ENCODE peak calls at places on chromosomes 4 and X, in ten cellular contexts. O is upper lobe of right lung, Y is SK-N-SH, I is HFF-Myc, G is DND-41, H is ovary, B is psoas muscle, T is Panc1, V is A673, F is Caco-2. J is an unnamed sample.

GRCh38 chr4:111154924-111155323 is 532.0 kb upstream of the PITX2 start:
- DNase-seq in T (no peak), F (no peak), V (no peak), B (peak), H (no peak), O (no peak), G (no peak), I (no peak), Y (no peak), J (no peak)

GRCh38 chrX:1262369-1262768 is 6.2 kb upstream of the CSF2RA start:
- DNase-seq in V (no peak), Y (no peak), T (no peak), G (no peak), H (no peak), O (no peak), B (no peak), I (no peak), F (no peak), J (no peak)

GRCh38 chr4:17646693-17647092 is 32.3 kb downstream of the MED28 start:
- DNase-seq in H (no peak), I (no peak), Y (no peak), O (no peak), G (no peak), T (no peak), B (no peak), V (no peak), F (no peak), J (no peak)

GRCh38 chr4:63563288-63564014 is 845.8 kb downstream of the TECRL start:
- DNase-seq in I (no peak), T (no peak), H (no peak), B (no peak), F (no peak), G (no peak), V (no peak), Y (no peak), O (no peak), J (no peak)

GRCh38 chr4:30721353-30722091 is 1.4 kb downstream of the PCDH7 start:
- DNase-seq in I (no peak), F (no peak), Y (peak), H (peak), B (peak), G (no peak), O (peak), T (no peak), V (peak), J (no peak)

GRCh38 chrX:87727615-87728014 is 210.0 kb downstream of the KLHL4 start:
- DNase-seq in V (no peak), G (no peak), H (no peak), B (no peak), I (no peak), T (no peak), Y (no peak), O (no peak), F (no peak), J (no peak)

GRCh38 chr4:61202638-61203495 is 2.7 kb downstream of the ADGRL3 start:
- DNase-seq in T (no peak), I (no peak), H (no peak), B (no peak), Y (peak), O (no peak), F (no peak), V (no peak), G (no peak), J (no peak)

GRCh38 chrX:50470103-50471031 is at the start of gene DGKK:
- DNase-seq in I (no peak), B (no peak), Y (peak), T (no peak), V (peak), G (no peak), F (peak), O (peak), H (no peak), J (no peak)

GRCh38 chrX:63918611-63919010 is 133.6 kb upstream of the ARHGEF9 start:
- DNase-seq in Y (no peak), V (no peak), B (no peak), H (no peak), O (no peak), T (no peak), I (no peak), F (no peak), G (no peak), J (peak)

GRCh38 chr4:52477191-52477590 is 181.9 kb downstream of the USP46 start:
- DNase-seq in G (no peak), O (no peak), H (no peak), Y (peak), I (no peak), V (no peak), T (no peak), F (no peak), B (no peak), J (no peak)

GRCh38 chr4:142406051-142406549 is 440.0 kb downstream of the INPP4B start:
- DNase-seq in G (peak), O (no peak), T (no peak), F (no peak), V (no peak), Y (no peak), H (no peak), B (no peak), I (no peak), J (peak)

GRCh38 chr4:74109894-74110605 is 11.1 kb upstream of the CXCL2 start:
- DNase-seq in O (no peak), H (no peak), F (no peak), I (no peak), T (no peak), V (no peak), Y (no peak), G (no peak), B (no peak), J (no peak)

GRCh38 chr4:113810906-113811305 is 49.4 kb upstream of the CAMK2D start:
- DNase-seq in F (no peak), I (no peak), V (no peak), O (no peak), H (no peak), Y (no peak), B (no peak), T (no peak), G (no peak), J (no peak)

GRCh38 chrX:153597351-153597750 is 1.6 kb downstream of the CCNQ start:
- DNase-seq in G (no peak), Y (no peak), T (no peak), F (no peak), I (no peak), H (no peak), O (no peak), V (no peak), B (no peak), J (no peak)

GRCh38 chr4:7197910-7198309 is 5.6 kb downstream of the SORCS2 start:
- DNase-seq in V (no peak), G (no peak), Y (peak), B (no peak), T (no peak), I (no peak), F (no peak), H (no peak), O (peak), J (no peak)

GRCh38 chr4:173486714-173487392 is 43.2 kb downstream of the HAND2 start:
- DNase-seq in O (no peak), Y (no peak), F (no peak), T (no peak), I (no peak), V (peak), G (no peak), H (no peak), B (no peak), J (no peak)

GRCh38 chr4:41169256-41169655 is 45.1 kb downstream of the APBB2 start:
- DNase-seq in I (no peak), T (no peak), O (no peak), B (no peak), H (no peak), Y (no peak), V (no peak), G (no peak), F (no peak), J (no peak)

GRCh38 chr4:185773419-185773818 is 38.6 kb downstream of the SORBS2 start:
- DNase-seq in O (peak), H (no peak), G (no peak), T (no peak), I (no peak), V (no peak), Y (no peak), F (no peak), B (no peak), J (no peak)

GRCh38 chrX:133794151-133794550 is 191.2 kb downstream of the GPC3 start:
- DNase-seq in Y (no peak), F (no peak), V (no peak), T (no peak), I (no peak), O (no peak), B (no peak), H (no peak), G (no peak), J (no peak)

GRCh38 chr4:168880087-168880675 is 129.9 kb downstream of the CBR4 start:
- DNase-seq in T (no peak), G (no peak), F (no peak), O (no peak), V (no peak), Y (no peak), B (no peak), H (no peak), I (no peak), J (no peak)

GRCh38 chr4:37763164-37763444 is 63.4 kb upstream of the PGM2 start:
- DNase-seq in B (no peak), V (no peak), G (no peak), F (no peak), T (no peak), I (no peak), O (no peak), H (no peak), Y (no peak), J (no peak)

GRCh38 chr4:61540944-61541343 is 340.8 kb downstream of the ADGRL3 start:
- DNase-seq in B (no peak), F (peak), I (no peak), Y (no peak), O (no peak), T (no peak), V (no peak), H (no peak), G (no peak), J (no peak)

GRCh38 chrX:118218940-118219339 is 102.3 kb upstream of the KLHL13 start:
- DNase-seq in V (no peak), T (no peak), F (no peak), Y (no peak), O (no peak), H (no peak), B (no peak), I (no peak), G (no peak), J (no peak)

GRCh38 chr4:8915201-8916200 is 43.9 kb upstream of the HMX1 start:
- DNase-seq in H (peak), Y (peak), I (no peak), T (no peak), F (peak), O (peak), V (no peak), G (no peak), B (peak), J (no peak)

GRCh38 chr4:26105815-26106699 is 192.0 kb downstream of the SMIM20 start:
- DNase-seq in G (no peak), Y (no peak), I (no peak), O (no peak), B (no peak), V (peak), H (no peak), F (no peak), T (no peak), J (no peak)

GRCh38 chr4:138301536-138301935 is 59.4 kb upstream of the SLC7A11 start:
- DNase-seq in O (no peak), I (no peak), H (no peak), G (no peak), F (no peak), V (no peak), Y (no peak), B (no peak), T (no peak), J (no peak)

GRCh38 chrX:26851981-26852380 is 611.2 kb downstream of the PPP4R3C start:
- DNase-seq in I (no peak), F (no peak), G (no peak), O (no peak), H (no peak), V (no peak), B (no peak), Y (no peak), T (no peak), J (no peak)

GRCh38 chrX:124005220-124005619 is 43.7 kb downstream of the STAG2 start:
- DNase-seq in T (no peak), G (no peak), V (no peak), O (no peak), Y (no peak), F (no peak), I (no peak), B (no peak), H (no peak), J (no peak)

GRCh38 chrX:14032383-14032782 is 2.7 kb upstream of the GEMIN8 start:
- DNase-seq in O (no peak), B (no peak), G (peak), Y (peak), V (peak), I (no peak), T (no peak), F (peak), H (peak), J (peak)

GRCh38 chrX:72125331-72126047 is 6.2 kb downstream of the RTL5 start:
- DNase-seq in V (no peak), F (no peak), B (no peak), H (no peak), O (no peak), T (no peak), Y (no peak), I (no peak), G (no peak), J (no peak)

GRCh38 chr4:39062499-39062898 is 467 bp downstream of the KLHL5 start:
- DNase-seq in B (no peak), H (no peak), O (no peak), I (no peak), F (no peak), V (no peak), T (no peak), Y (peak), G (no peak), J (peak)

GRCh38 chr4:120731561-120731960 is 191.0 kb downstream of the PRDM5 start:
- DNase-seq in G (no peak), V (no peak), I (no peak), B (no peak), F (no peak), T (no peak), Y (no peak), O (no peak), H (no peak), J (no peak)

GRCh38 chrX:72572248-72573157 is at the start of gene HDAC8:
- DNase-seq in O (peak), T (peak), V (peak), G (peak), B (peak), H (peak), F (peak), I (peak), Y (peak), J (peak)

GRCh38 chrX:48468693-48469691 is 1.1 kb downstream of the SLC38A5 start:
- DNase-seq in T (no peak), F (no peak), G (peak), H (no peak), B (no peak), O (no peak), Y (no peak), I (no peak), V (peak), J (peak)

GRCh38 chrX:17484592-17484991 is 109.6 kb downstream of the NHS start:
- DNase-seq in Y (no peak), H (no peak), T (no peak), I (no peak), B (no peak), G (no peak), V (no peak), O (no peak), F (no peak), J (no peak)

DNA sequence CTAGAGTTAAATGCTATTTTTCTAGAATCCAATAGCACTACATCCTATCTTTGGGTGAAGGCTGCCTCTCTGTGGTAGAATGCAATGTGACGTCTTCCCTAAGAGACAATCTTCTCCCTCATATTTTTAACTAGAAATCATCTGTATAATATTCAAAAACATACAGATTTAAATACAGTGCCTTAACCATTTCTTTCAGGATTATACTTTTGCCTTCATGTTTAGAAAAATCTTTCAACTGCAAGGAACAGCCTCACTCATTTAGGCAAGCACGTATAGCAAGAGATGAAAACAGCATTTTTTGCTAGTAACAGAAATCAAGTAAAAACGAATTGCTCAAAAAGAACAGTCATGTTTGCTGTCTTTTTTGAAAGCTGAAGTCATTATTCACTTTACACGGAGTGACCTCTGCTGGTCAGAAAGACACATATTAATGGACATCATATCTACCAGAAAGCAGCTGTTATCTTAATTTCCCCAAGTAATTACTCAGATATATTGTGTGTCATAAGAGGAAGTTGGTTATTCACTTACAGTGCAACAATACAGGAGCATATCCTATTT is 422.3 kb downstream of the STPG2 start:
- DNase-seq in V (no peak), Y (peak), B (no peak), T (peak), H (no peak), G (no peak), O (no peak), F (no peak), I (no peak), J (no peak)
- TF ChIP-seq CTCF in V (peak), Y (peak), B (peak), T (peak), H (no peak), G (peak), O (no peak), F (peak), I (no peak), J (peak)

GRCh38 chrX:120021927-120022326 is 55.6 kb downstream of the RHOXF2B start:
- DNase-seq in F (peak), I (no peak), H (no peak), Y (no peak), B (no peak), V (no peak), O (no peak), T (no peak), G (no peak), J (no peak)

GRCh38 chrX:120020305-120020704 is 57.2 kb downstream of the RHOXF2B start:
- DNase-seq in I (no peak), B (no peak), V (no peak), T (no peak), F (no peak), O (no peak), Y (no peak), H (no peak), G (no peak), J (no peak)

GRCh38 chrX:120014354-120015129 is 62.9 kb downstream of the RHOXF2B start:
- DNase-seq in V (no peak), B (no peak), O (no peak), T (no peak), F (no peak), I (no peak), H (no peak), Y (no peak), G (no peak), J (no peak)

GRCh38 chrX:120015145-120016067 is 62.1 kb downstream of the RHOXF2B start:
- DNase-seq in T (no peak), Y (no peak), I (no peak), H (no peak), B (no peak), F (peak), G (no peak), O (peak), V (no peak), J (no peak)

GRCh38 chrX:120016068-120016441 is 61.4 kb downstream of the RHOXF2B start:
- DNase-seq in F (no peak), H (no peak), T (no peak), Y (no peak), G (no peak), O (no peak), B (no peak), I (no peak), V (no peak), J (no peak)
- H3K4me3 ChIP-seq in F (peak), H (no peak), T (peak), Y (no peak), G (no peak), O (peak), B (peak), I (no peak), V (no peak), J (no peak)

DNA sequence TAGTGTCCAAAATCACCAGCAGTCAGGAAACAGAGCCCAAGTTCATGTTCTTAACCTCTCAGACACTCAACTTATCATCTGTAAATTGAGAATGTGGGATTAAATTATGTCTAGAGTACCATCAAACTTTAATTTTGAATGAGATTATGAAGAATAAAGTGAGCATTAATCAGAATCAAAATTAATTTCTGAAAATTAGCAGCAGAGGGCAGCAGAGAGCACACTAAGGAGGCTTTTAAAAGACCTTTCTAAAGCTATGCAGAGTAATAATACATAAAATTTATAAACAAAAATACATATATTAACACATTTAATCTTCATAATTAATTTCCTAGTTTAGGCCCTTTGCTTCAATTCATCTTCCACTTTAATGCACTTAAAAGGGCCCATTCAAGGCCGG is 7.1 kb downstream of the TASL start:
- DNase-seq in V (peak), T (no peak), H (no peak), O (no peak), B (no peak), I (no peak), G (no peak), Y (peak), F (no peak), J (peak)
- TF ChIP-seq CTCF in V (peak), T (peak), H (peak), O (peak), B (peak), I (peak), G (peak), Y (peak), F (peak), J (peak)

GRCh38 chr4:70666369-70666768 is at the start of gene JCHAIN:
- DNase-seq in H (no peak), O (no peak), Y (no peak), V (no peak), F (no peak), G (no peak), T (no peak), I (no peak), B (no peak), J (peak)
- H3K4me3 ChIP-seq in H (no peak), O (no peak), Y (no peak), V (no peak), F (no peak), G (no peak), T (no peak), I (no peak), B (no peak), J (peak)

GRCh38 chr4:45554423-45554822 is 569.4 kb downstream of the GABRG1 start:
- DNase-seq in B (no peak), H (no peak), G (no peak), F (no peak), Y (no peak), T (no peak), O (no peak), I (no peak), V (peak), J (no peak)

DNA sequence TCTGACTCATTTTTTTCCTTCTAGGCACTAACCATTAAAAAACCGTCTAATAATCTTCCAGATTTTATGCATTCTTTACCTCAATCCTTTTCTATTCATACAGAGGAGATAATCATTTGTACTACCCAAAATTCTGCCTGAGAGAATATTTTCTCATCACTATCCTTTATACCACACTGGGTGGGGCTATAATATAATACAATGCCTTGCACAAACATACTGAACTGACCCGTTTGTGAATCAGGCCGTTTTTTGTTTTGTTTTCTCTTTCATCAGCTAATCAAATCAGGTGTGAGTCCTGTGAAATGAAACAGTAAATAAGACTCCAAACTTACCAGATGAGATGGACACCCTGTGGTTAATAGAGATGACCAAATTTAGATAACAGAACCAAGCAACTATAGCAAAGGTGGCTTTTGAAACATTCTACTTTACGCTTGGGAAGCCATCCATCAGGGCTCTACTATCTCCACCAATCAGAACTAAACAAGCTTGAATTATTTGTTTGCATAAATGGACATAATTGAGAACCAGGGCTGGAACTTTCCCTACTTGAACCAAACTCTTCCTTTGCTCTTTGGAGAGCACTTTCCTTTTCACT is 573.0 kb downstream of the GABRG1 start:
- DNase-seq in T (no peak), V (no peak), I (no peak), F (no peak), Y (no peak), H (no peak), G (no peak), O (no peak), B (no peak), J (peak)
- TF ChIP-seq CTCF in T (no peak), V (no peak), I (no peak), F (no peak), Y (no peak), H (no peak), G (no peak), O (no peak), B (no peak), J (no peak)

GRCh38 chr4:56408978-56409377 is 21.7 kb upstream of the AASDH start:
- DNase-seq in F (no peak), H (no peak), O (no peak), B (no peak), T (no peak), G (no peak), I (no peak), Y (no peak), V (no peak), J (no peak)

GRCh38 chr4:56417396-56417795 is 18.0 kb downstream of the PPAT start:
- DNase-seq in F (no peak), O (no peak), Y (no peak), B (no peak), I (no peak), V (no peak), T (no peak), G (no peak), H (no peak), J (no peak)

GRCh38 chr4:56410247-56410646 is 23.0 kb upstream of the AASDH start:
- DNase-seq in V (peak), H (no peak), Y (peak), B (no peak), G (no peak), T (no peak), I (peak), O (no peak), F (peak), J (no peak)

GRCh38 chr4:56414135-56414675 is 21.2 kb downstream of the PPAT start:
- DNase-seq in I (no peak), B (no peak), F (no peak), G (no peak), O (no peak), T (no peak), H (no peak), Y (no peak), V (no peak), J (no peak)
- H3K4me3 ChIP-seq in I (no peak), B (no peak), F (no peak), G (no peak), O (no peak), T (no peak), H (no peak), Y (no peak), V (no peak), J (no peak)